ENCODE peak calls at places on chromosomes 1 and 21, in seven cellular contexts. Z is tibial nerve, R is H1, O is sigmoid colon, U is HepG2, F is A549, X is transverse colon. L is an unnamed sample.

GRCh38 chr1:170355267-170355801 is 176.6 kb upstream of the GORAB start:
- DNase-seq in R (no peak), F (no peak), O (no peak), Z (no peak), U (no peak), X (no peak), L (no peak)

GRCh38 chr1:204846546-204846945 is 24.1 kb upstream of the NFASC start:
- DNase-seq in U (no peak), F (no peak), Z (no peak), R (no peak), X (no peak), O (no peak), L (no peak)

GRCh38 chr1:119001181-119002018 is 13.3 kb upstream of the TBX15 start:
- DNase-seq in O (peak), F (no peak), R (peak), U (no peak), X (no peak), Z (no peak), L (peak)

GRCh38 chr1:25922064-25922632 is 15.9 kb upstream of the STMN1 start:
- DNase-seq in F (no peak), Z (no peak), X (no peak), O (no peak), U (no peak), R (no peak), L (no peak)

GRCh38 chr21:42527489-42528158 is 14.0 kb downstream of the SLC37A1 start:
- DNase-seq in Z (no peak), U (no peak), F (no peak), O (no peak), X (no peak), R (no peak), L (no peak)

GRCh38 chr21:39030127-39030884 is 152.9 kb downstream of the PSMG1 start:
- DNase-seq in U (no peak), O (peak), R (peak), F (no peak), X (no peak), Z (no peak), L (no peak)

GRCh38 chr21:39314155-39315027 is 959 bp upstream of the BRWD1 start:
- DNase-seq in X (peak), F (peak), R (no peak), O (peak), Z (peak), U (peak), L (no peak)

GRCh38 chr1:169086603-169087455 is 19.7 kb upstream of the ATP1B1 start:
- DNase-seq in O (no peak), Z (no peak), F (no peak), U (peak), R (no peak), X (no peak), L (no peak)

GRCh38 chr1:167238713-167239112 is 18.0 kb downstream of the POU2F1 start:
- DNase-seq in Z (no peak), U (no peak), R (no peak), X (no peak), F (no peak), O (no peak), L (no peak)

GRCh38 chr1:112713466-112714312 is 1.4 kb downstream of the PPM1J start:
- DNase-seq in U (no peak), O (no peak), F (no peak), Z (no peak), X (no peak), R (no peak), L (peak)

GRCh38 chr1:180232521-180233043 is 2.5 kb downstream of the LHX4 start:
- DNase-seq in X (no peak), F (no peak), O (peak), Z (no peak), R (no peak), U (no peak), L (no peak)

GRCh38 chr21:32545948-32546441 is 39.3 kb downstream of the TCP10L start:
- DNase-seq in X (no peak), Z (no peak), O (no peak), U (no peak), R (no peak), F (no peak), L (no peak)

GRCh38 chr1:67803380-67804279 is 29.6 kb downstream of the GNG12 start:
- DNase-seq in R (no peak), F (no peak), Z (no peak), O (no peak), X (no peak), U (no peak), L (no peak)

GRCh38 chr1:42730988-42731387 is 9.0 kb downstream of the CLDN19 start:
- DNase-seq in Z (no peak), R (peak), X (peak), O (no peak), F (no peak), U (no peak), L (no peak)

GRCh38 chr1:36989260-36989659 is 45.1 kb downstream of the GRIK3 start:
- DNase-seq in R (no peak), X (no peak), U (no peak), Z (no peak), F (no peak), O (no peak), L (peak)

GRCh38 chr1:22709891-22710687 is 550 bp upstream of the EPHB2 start:
- DNase-seq in X (peak), R (peak), Z (peak), U (no peak), O (no peak), F (peak), L (no peak)

GRCh38 chr1:66571789-66572188 is 37.8 kb downstream of the SGIP1 start:
- DNase-seq in X (no peak), O (no peak), F (no peak), R (no peak), Z (no peak), U (no peak), L (no peak)

GRCh38 chr1:13779930-13780329 is 79.9 kb downstream of the PRDM2 start:
- DNase-seq in X (no peak), U (no peak), R (no peak), F (no peak), Z (no peak), O (no peak), L (no peak)

GRCh38 chr21:45448810-45449657 is 44.1 kb downstream of the COL18A1 start:
- DNase-seq in U (peak), F (no peak), O (no peak), R (no peak), Z (no peak), X (no peak), L (peak)

GRCh38 chr1:41479000-41479807 is 5.3 kb downstream of the EDN2 start:
- DNase-seq in Z (no peak), X (no peak), R (no peak), U (no peak), F (no peak), O (peak), L (no peak)

GRCh38 chr1:112056354-112056753 is 66.9 kb upstream of the KCND3 start:
- DNase-seq in O (no peak), U (no peak), R (no peak), F (no peak), Z (no peak), X (no peak), L (no peak)

GRCh38 chr1:109531826-109532364 is 7.8 kb upstream of the GPR61 start:
- DNase-seq in O (no peak), X (no peak), F (no peak), R (no peak), U (no peak), Z (no peak), L (no peak)

GRCh38 chr1:109532365-109533136 is 7.1 kb upstream of the GPR61 start:
- DNase-seq in O (peak), Z (peak), U (peak), F (peak), X (peak), R (peak), L (no peak)

GRCh38 chr1:109531205-109531779 is 8.4 kb upstream of the GPR61 start:
- DNase-seq in O (no peak), Z (no peak), X (no peak), F (no peak), U (no peak), R (no peak), L (no peak)

GRCh38 chr1:109529895-109530456 is 9.7 kb upstream of the GPR61 start:
- DNase-seq in R (no peak), F (no peak), U (no peak), O (no peak), X (no peak), Z (no peak), L (no peak)

DNA sequence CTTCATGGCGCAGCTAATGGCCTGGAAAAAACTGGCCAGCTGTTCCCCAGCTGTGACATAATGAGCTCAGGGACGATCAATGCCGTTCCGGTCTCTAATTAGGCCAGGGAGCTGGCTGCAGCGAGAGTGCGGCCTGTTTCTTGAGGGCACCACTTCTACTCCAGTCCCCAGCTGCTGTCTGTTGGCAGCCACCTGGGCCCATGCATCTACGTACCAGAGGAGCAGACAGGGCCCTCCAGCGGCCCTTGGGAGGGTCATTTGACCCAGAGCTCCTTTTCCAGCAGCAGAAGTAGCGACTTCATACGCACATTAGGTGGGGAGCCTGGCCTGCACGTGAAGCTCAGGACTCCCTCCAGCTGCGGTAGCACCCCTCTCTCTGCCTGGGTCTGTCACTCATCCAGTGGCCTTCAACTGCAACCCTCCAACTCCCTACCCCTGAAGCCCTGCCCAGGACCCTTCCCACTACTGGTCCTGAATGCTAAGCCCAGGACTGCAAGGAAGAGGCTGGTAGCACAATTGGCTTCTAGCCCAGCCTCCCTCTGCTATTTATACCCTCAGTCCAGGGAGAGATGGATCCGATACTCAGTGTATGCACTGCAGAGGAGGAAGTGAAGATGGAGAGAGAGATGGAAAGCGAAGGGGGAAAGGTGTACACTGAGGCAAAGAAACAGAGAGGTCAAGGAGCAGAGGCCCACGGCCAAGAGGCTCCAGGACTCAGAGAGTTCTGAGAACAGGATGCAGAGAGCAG is 9.0 kb upstream of the GPR61 start:
- DNase-seq in X (no peak), U (no peak), O (no peak), R (no peak), Z (no peak), F (no peak), L (no peak)
- H3K4me3 ChIP-seq in X (no peak), U (no peak), O (no peak), R (no peak), Z (no peak), F (no peak), L (no peak)

GRCh38 chr21:29232601-29233541 is 65.9 kb upstream of the BACH1 start:
- DNase-seq in F (no peak), U (no peak), R (no peak), O (no peak), Z (no peak), X (no peak), L (no peak)
- TF ChIP-seq EP300 in F (no peak), U (no peak), R (no peak), O (no peak), Z (no peak), X (no peak), L (no peak)

GRCh38 chr1:161440312-161440894 is 64.9 kb upstream of the FCGR2A start:
- DNase-seq in R (peak), U (peak), X (peak), F (peak), O (peak), Z (no peak), L (peak)
- H3K27ac ChIP-seq in R (no peak), U (peak), X (peak), F (peak), O (peak), Z (no peak), L (peak)

GRCh38 chr1:222843434-222844107 is 28.7 kb downstream of the DISP1 start:
- DNase-seq in X (no peak), O (no peak), F (no peak), Z (no peak), R (no peak), U (no peak), L (no peak)
- H3K4me3 ChIP-seq in X (no peak), O (no peak), F (no peak), Z (no peak), R (no peak), U (no peak), L (no peak)

DNA sequence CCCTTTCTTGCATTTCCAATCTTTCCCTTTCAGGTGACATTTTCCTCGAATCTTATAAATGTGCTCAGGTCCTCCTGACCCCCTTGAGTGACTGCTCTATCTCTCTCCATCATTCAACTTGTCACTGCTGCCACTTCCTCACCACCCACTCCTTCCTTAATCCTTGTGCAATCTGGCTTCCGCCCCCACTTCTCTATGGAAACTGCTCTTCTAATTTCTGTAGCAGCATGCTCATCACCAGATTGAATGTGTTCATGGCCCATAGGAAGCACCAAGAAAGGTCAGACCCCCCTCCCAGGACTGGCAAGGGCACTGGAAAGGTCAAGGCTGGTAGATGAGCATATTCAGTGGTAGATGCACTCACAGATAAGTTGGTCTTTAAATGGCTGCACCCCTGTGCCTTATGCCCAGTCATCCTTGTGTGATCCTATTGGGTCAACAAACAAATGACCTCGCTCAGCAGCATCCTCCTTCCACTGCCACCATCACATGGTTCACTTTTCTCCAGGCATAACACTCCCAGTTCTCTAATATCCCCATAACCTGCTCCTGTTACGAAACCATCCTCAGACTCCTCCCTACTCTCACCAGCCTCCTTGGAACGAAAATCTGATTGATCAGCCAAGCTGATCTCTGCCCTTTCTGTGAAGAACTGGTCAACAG is 288.5 kb upstream of the POU3F1 start:
- DNase-seq in U (no peak), Z (no peak), R (no peak), F (no peak), O (no peak), X (no peak), L (no peak)
- TF ChIP-seq EP300 in U (no peak), Z (no peak), R (no peak), F (no peak), O (no peak), X (no peak), L (no peak)

GRCh38 chr1:8293641-8294169 is 24.2 kb upstream of the SLC45A1 start:
- DNase-seq in U (no peak), F (no peak), R (no peak), Z (no peak), X (no peak), O (no peak), L (no peak)
- H3K27ac ChIP-seq in U (no peak), F (no peak), R (no peak), Z (no peak), X (no peak), O (no peak), L (peak)

GRCh38 chr1:83706354-83706938 is 292.5 kb downstream of the TTLL7 start:
- DNase-seq in X (no peak), Z (no peak), U (no peak), F (no peak), O (no peak), R (no peak), L (no peak)
- H3K4me3 ChIP-seq in X (no peak), Z (no peak), U (no peak), F (no peak), O (no peak), R (no peak), L (no peak)

DNA sequence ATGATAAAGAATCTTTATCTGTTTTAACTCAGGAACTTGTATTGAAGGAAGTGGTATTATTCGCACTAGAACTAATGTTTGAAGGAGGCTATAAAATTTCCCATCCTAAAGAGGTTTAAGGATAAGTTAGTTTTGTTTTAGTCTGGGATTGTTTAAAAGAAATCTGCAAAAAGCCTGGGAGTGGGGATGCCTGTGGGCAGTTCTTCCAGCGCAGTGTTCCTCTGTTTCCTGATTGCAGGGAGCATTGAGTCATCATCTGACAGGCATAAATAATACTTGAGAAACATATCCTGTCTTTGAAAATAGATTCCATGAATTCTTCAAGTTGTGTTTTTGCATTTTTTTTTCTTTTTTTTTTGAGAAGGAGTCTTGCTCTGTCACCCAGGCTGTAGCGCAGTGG is 350.8 kb upstream of the PTBP2 start:
- DNase-seq in R (no peak), X (no peak), F (no peak), U (no peak), Z (no peak), O (no peak), L (no peak)
- TF ChIP-seq EP300 in R (no peak), X (no peak), F (no peak), U (no peak), Z (no peak), O (no peak), L (no peak)

DNA sequence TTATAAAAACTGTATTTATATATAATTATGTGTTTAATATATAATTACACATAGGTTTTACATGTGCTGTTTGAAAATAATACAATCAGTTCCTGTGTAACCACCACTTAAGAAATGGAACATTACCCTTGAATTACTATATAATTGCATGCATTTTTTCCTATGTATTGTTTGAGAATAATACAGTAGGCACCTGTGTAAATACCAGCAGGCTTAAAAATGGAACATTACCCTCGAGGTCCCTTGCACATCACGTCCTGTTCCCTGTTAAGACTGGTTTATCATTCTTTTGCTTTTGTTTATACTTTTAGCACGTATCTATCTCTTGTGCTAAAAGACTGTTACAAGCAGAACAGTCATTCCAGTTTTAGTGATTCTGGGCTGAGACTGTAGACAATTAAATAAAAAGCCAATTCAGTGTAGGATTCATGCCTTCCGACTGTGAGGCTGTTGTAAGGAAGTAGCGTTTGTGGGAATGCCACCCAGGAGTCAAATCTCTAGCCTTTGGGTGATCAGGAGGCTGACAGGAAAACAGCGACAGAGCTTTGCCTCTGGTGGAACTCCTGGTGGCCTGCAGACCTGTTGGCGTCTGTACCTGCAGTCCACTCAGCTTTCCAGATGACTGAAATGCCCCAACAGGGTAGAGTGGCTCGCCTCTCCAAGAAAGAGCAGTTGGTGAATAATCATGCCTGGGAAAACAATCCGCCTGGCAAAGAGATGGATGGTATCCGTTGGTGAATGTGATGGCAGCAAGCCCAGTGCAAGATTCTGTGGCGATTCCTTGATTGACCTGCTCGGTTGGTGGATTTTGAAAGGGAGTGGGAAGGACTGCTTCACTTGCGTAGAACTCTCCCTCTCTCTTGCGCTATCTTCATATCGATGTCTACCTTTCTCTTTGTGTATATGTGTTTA is 58.0 kb downstream of the DISC1 start:
- DNase-seq in U (no peak), Z (no peak), R (no peak), F (no peak), X (peak), O (no peak), L (no peak)
- H3K27ac ChIP-seq in U (no peak), Z (no peak), R (no peak), F (no peak), X (peak), O (no peak), L (no peak)

DNA sequence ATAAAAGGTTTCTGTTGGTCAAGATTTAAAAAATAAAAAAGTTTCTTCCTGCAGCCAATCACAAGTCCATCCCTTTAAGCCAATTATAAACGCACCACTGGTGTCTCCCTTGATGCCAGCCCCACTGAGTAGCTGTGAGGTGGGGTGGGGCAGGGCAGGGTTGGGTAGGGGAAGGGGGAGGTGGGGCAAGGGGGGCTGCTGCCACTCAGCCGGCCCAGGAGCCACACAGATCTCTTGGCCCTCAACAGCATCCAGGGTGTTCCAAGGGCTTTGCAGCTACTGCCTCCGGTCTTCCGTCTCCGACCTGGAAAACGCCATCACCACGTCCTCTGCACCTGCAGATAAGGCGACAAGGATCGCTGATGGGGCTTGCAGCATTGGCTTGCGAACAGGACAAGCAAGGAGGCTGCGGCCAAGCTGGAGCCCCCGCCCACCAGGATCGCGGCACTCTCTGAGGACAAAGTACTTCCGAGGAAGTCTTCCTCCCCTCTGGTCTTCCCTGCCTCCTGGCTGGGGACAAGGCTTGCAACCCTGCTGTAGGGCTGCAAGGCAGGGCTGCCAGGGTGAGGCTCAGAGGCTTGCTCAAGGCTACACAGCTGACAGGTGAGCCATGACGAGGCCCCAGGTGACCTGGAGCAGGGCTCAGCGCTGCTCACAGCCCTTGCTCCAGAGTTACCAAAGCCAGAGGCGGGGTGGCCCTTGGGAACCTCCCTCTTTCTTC is 26.8 kb upstream of the CLSTN1 start:
- DNase-seq in F (no peak), O (no peak), R (peak), X (no peak), Z (no peak), U (no peak), L (no peak)
- H3K4me3 ChIP-seq in F (no peak), O (no peak), R (no peak), X (no peak), Z (no peak), U (no peak), L (no peak)

L was measured in upper lobe of left lung.